ENCODE peak calls at places on chromosomes 4 and X, in six cellular contexts. One of them, this sample, is unnamed.

GRCh38 chr4:80237992-80238391 is 28.5 kb upstream of the FGF5 start:
- DNase-seq in GM13977: no peak
- DNase-seq in Caki2: no peak
- DNase-seq in AG09309: peak
- DNase-seq in stimulated activated CD8-positive, alpha-beta memory T cell treated with anti-CD3 and anti-CD28 coated beads, Interleukin-4, amount 100 ng/mL, for 4 hours: no peak
- DNase-seq in NCI-H510A: no peak
- DNase-seq in this sample: no peak

GRCh38 chrX:1427756-1428155 is 25.0 kb downstream of the ASMTL start:
- DNase-seq in GM13977: no peak
- DNase-seq in Caki2: no peak
- DNase-seq in AG09309: no peak
- DNase-seq in stimulated activated CD8-positive, alpha-beta memory T cell treated with anti-CD3 and anti-CD28 coated beads, Interleukin-4, amount 100 ng/mL, for 4 hours: no peak
- DNase-seq in NCI-H510A: no peak
- DNase-seq in this sample: no peak

GRCh38 chr4:183407128-183407585 is 37.3 kb upstream of the CDKN2AIP start:
- DNase-seq in GM13977: peak
- DNase-seq in Caki2: peak
- DNase-seq in AG09309: no peak
- DNase-seq in stimulated activated CD8-positive, alpha-beta memory T cell treated with anti-CD3 and anti-CD28 coated beads, Interleukin-4, amount 100 ng/mL, for 4 hours: peak
- DNase-seq in NCI-H510A: peak
- DNase-seq in this sample: peak

GRCh38 chr4:53497446-53498069 is 93.7 kb downstream of the LNX1 start:
- DNase-seq in GM13977: no peak
- DNase-seq in Caki2: no peak
- DNase-seq in AG09309: no peak
- DNase-seq in stimulated activated CD8-positive, alpha-beta memory T cell treated with anti-CD3 and anti-CD28 coated beads, Interleukin-4, amount 100 ng/mL, for 4 hours: no peak
- DNase-seq in NCI-H510A: no peak
- DNase-seq in this sample: no peak

GRCh38 chr4:149708513-149709175 is 107.0 kb downstream of the IQCM start:
- DNase-seq in GM13977: no peak
- DNase-seq in Caki2: no peak
- DNase-seq in AG09309: peak
- DNase-seq in stimulated activated CD8-positive, alpha-beta memory T cell treated with anti-CD3 and anti-CD28 coated beads, Interleukin-4, amount 100 ng/mL, for 4 hours: no peak
- DNase-seq in NCI-H510A: no peak
- DNase-seq in this sample: no peak

GRCh38 chr4:74073358-74073757 is 25.6 kb downstream of the CXCL2 start:
- DNase-seq in GM13977: no peak
- DNase-seq in Caki2: no peak
- DNase-seq in AG09309: no peak
- DNase-seq in stimulated activated CD8-positive, alpha-beta memory T cell treated with anti-CD3 and anti-CD28 coated beads, Interleukin-4, amount 100 ng/mL, for 4 hours: no peak
- DNase-seq in NCI-H510A: no peak
- DNase-seq in this sample: no peak

GRCh38 chr4:174216935-174217272 is 66.6 kb downstream of the FBXO8 start:
- DNase-seq in GM13977: no peak
- DNase-seq in Caki2: peak
- DNase-seq in AG09309: no peak
- DNase-seq in stimulated activated CD8-positive, alpha-beta memory T cell treated with anti-CD3 and anti-CD28 coated beads, Interleukin-4, amount 100 ng/mL, for 4 hours: no peak
- DNase-seq in NCI-H510A: no peak
- DNase-seq in this sample: no peak

GRCh38 chrX:103919336-103919682 is 43.1 kb upstream of the TMSB15B start:
- DNase-seq in GM13977: no peak
- DNase-seq in Caki2: no peak
- DNase-seq in AG09309: no peak
- DNase-seq in stimulated activated CD8-positive, alpha-beta memory T cell treated with anti-CD3 and anti-CD28 coated beads, Interleukin-4, amount 100 ng/mL, for 4 hours: no peak
- DNase-seq in NCI-H510A: no peak
- DNase-seq in this sample: no peak

GRCh38 chrX:121333942-121334341 is 286.5 kb downstream of the GLUD2 start:
- DNase-seq in GM13977: no peak
- DNase-seq in Caki2: no peak
- DNase-seq in AG09309: no peak
- DNase-seq in stimulated activated CD8-positive, alpha-beta memory T cell treated with anti-CD3 and anti-CD28 coated beads, Interleukin-4, amount 100 ng/mL, for 4 hours: no peak
- DNase-seq in NCI-H510A: no peak
- DNase-seq in this sample: no peak

GRCh38 chr4:11408569-11408968 is 20.1 kb downstream of the HS3ST1 start:
- DNase-seq in GM13977: no peak
- DNase-seq in Caki2: no peak
- DNase-seq in AG09309: no peak
- DNase-seq in stimulated activated CD8-positive, alpha-beta memory T cell treated with anti-CD3 and anti-CD28 coated beads, Interleukin-4, amount 100 ng/mL, for 4 hours: no peak
- DNase-seq in NCI-H510A: no peak
- DNase-seq in this sample: no peak

GRCh38 chrX:151780621-151781020 is 46.1 kb downstream of the CNGA2 start:
- DNase-seq in GM13977: no peak
- DNase-seq in Caki2: no peak
- DNase-seq in AG09309: no peak
- DNase-seq in stimulated activated CD8-positive, alpha-beta memory T cell treated with anti-CD3 and anti-CD28 coated beads, Interleukin-4, amount 100 ng/mL, for 4 hours: no peak
- DNase-seq in NCI-H510A: no peak
- DNase-seq in this sample: no peak

GRCh38 chrX:48003367-48003757 is 427 bp downstream of the ZNF182 start:
- DNase-seq in GM13977: no peak
- DNase-seq in Caki2: no peak
- DNase-seq in AG09309: no peak
- DNase-seq in stimulated activated CD8-positive, alpha-beta memory T cell treated with anti-CD3 and anti-CD28 coated beads, Interleukin-4, amount 100 ng/mL, for 4 hours: no peak
- DNase-seq in NCI-H510A: no peak
- DNase-seq in this sample: no peak

GRCh38 chr4:140568507-140569306 is at the start of gene UCP1:
- DNase-seq in GM13977: no peak
- DNase-seq in Caki2: no peak
- DNase-seq in AG09309: no peak
- DNase-seq in stimulated activated CD8-positive, alpha-beta memory T cell treated with anti-CD3 and anti-CD28 coated beads, Interleukin-4, amount 100 ng/mL, for 4 hours: no peak
- DNase-seq in NCI-H510A: no peak
- DNase-seq in this sample: no peak

GRCh38 chr4:182913036-182913435 is 4.2 kb downstream of the DCTD start:
- DNase-seq in GM13977: no peak
- DNase-seq in Caki2: no peak
- DNase-seq in AG09309: no peak
- DNase-seq in stimulated activated CD8-positive, alpha-beta memory T cell treated with anti-CD3 and anti-CD28 coated beads, Interleukin-4, amount 100 ng/mL, for 4 hours: no peak
- DNase-seq in NCI-H510A: no peak
- DNase-seq in this sample: no peak

GRCh38 chr4:96149911-96150310 is 310.0 kb downstream of the PDHA2 start:
- DNase-seq in GM13977: no peak
- DNase-seq in Caki2: no peak
- DNase-seq in AG09309: no peak
- DNase-seq in stimulated activated CD8-positive, alpha-beta memory T cell treated with anti-CD3 and anti-CD28 coated beads, Interleukin-4, amount 100 ng/mL, for 4 hours: no peak
- DNase-seq in NCI-H510A: no peak
- DNase-seq in this sample: no peak

GRCh38 chrX:8820910-8821527 is 19.8 kb upstream of the FAM9A start:
- DNase-seq in GM13977: no peak
- DNase-seq in Caki2: no peak
- DNase-seq in AG09309: no peak
- DNase-seq in stimulated activated CD8-positive, alpha-beta memory T cell treated with anti-CD3 and anti-CD28 coated beads, Interleukin-4, amount 100 ng/mL, for 4 hours: no peak
- DNase-seq in NCI-H510A: peak
- DNase-seq in this sample: no peak

GRCh38 chr4:163681208-163681821 is 186.8 kb downstream of the TMA16 start:
- DNase-seq in GM13977: peak
- DNase-seq in Caki2: no peak
- DNase-seq in AG09309: no peak
- DNase-seq in stimulated activated CD8-positive, alpha-beta memory T cell treated with anti-CD3 and anti-CD28 coated beads, Interleukin-4, amount 100 ng/mL, for 4 hours: no peak
- DNase-seq in NCI-H510A: no peak
- DNase-seq in this sample: peak

GRCh38 chrX:13647709-13648212 is 5.2 kb upstream of the TCEANC start:
- DNase-seq in GM13977: no peak
- DNase-seq in Caki2: peak
- DNase-seq in AG09309: no peak
- DNase-seq in stimulated activated CD8-positive, alpha-beta memory T cell treated with anti-CD3 and anti-CD28 coated beads, Interleukin-4, amount 100 ng/mL, for 4 hours: peak
- DNase-seq in NCI-H510A: peak
- DNase-seq in this sample: peak

GRCh38 chr4:63619771-63620170 is 789.5 kb downstream of the TECRL start:
- DNase-seq in GM13977: no peak
- DNase-seq in Caki2: no peak
- DNase-seq in AG09309: no peak
- DNase-seq in stimulated activated CD8-positive, alpha-beta memory T cell treated with anti-CD3 and anti-CD28 coated beads, Interleukin-4, amount 100 ng/mL, for 4 hours: no peak
- DNase-seq in NCI-H510A: no peak
- DNase-seq in this sample: no peak

GRCh38 chr4:8685831-8686230 is 93.3 kb downstream of the CPZ start:
- DNase-seq in GM13977: no peak
- DNase-seq in Caki2: no peak
- DNase-seq in AG09309: no peak
- DNase-seq in stimulated activated CD8-positive, alpha-beta memory T cell treated with anti-CD3 and anti-CD28 coated beads, Interleukin-4, amount 100 ng/mL, for 4 hours: no peak
- DNase-seq in NCI-H510A: no peak
- DNase-seq in this sample: no peak

GRCh38 chr4:17066241-17066640 is 167.8 kb upstream of the LDB2 start:
- DNase-seq in GM13977: no peak
- DNase-seq in Caki2: no peak
- DNase-seq in AG09309: no peak
- DNase-seq in stimulated activated CD8-positive, alpha-beta memory T cell treated with anti-CD3 and anti-CD28 coated beads, Interleukin-4, amount 100 ng/mL, for 4 hours: no peak
- DNase-seq in NCI-H510A: no peak
- DNase-seq in this sample: no peak

GRCh38 chr4:136036744-136037143 is 1495.5 kb downstream of the PCDH18 start:
- DNase-seq in GM13977: no peak
- DNase-seq in Caki2: peak
- DNase-seq in AG09309: no peak
- DNase-seq in stimulated activated CD8-positive, alpha-beta memory T cell treated with anti-CD3 and anti-CD28 coated beads, Interleukin-4, amount 100 ng/mL, for 4 hours: no peak
- DNase-seq in NCI-H510A: no peak
- DNase-seq in this sample: no peak

GRCh38 chr4:175054980-175055379 is 136.8 kb downstream of the ADAM29 start:
- DNase-seq in GM13977: no peak
- DNase-seq in Caki2: no peak
- DNase-seq in AG09309: no peak
- DNase-seq in stimulated activated CD8-positive, alpha-beta memory T cell treated with anti-CD3 and anti-CD28 coated beads, Interleukin-4, amount 100 ng/mL, for 4 hours: no peak
- DNase-seq in NCI-H510A: peak
- DNase-seq in this sample: no peak

GRCh38 chr4:7901274-7901845 is 38.3 kb downstream of the AFAP1 start:
- DNase-seq in GM13977: no peak
- DNase-seq in Caki2: no peak
- DNase-seq in AG09309: no peak
- DNase-seq in stimulated activated CD8-positive, alpha-beta memory T cell treated with anti-CD3 and anti-CD28 coated beads, Interleukin-4, amount 100 ng/mL, for 4 hours: no peak
- DNase-seq in NCI-H510A: no peak
- DNase-seq in this sample: no peak

GRCh38 chrX:22433292-22434070 is 160.8 kb downstream of the CBLL2 start:
- DNase-seq in GM13977: no peak
- DNase-seq in Caki2: no peak
- DNase-seq in AG09309: no peak
- DNase-seq in stimulated activated CD8-positive, alpha-beta memory T cell treated with anti-CD3 and anti-CD28 coated beads, Interleukin-4, amount 100 ng/mL, for 4 hours: no peak
- DNase-seq in NCI-H510A: no peak
- DNase-seq in this sample: no peak

GRCh38 chrX:109187473-109188168 is 294.3 kb downstream of the GUCY2F start:
- DNase-seq in GM13977: no peak
- DNase-seq in Caki2: no peak
- DNase-seq in AG09309: no peak
- DNase-seq in stimulated activated CD8-positive, alpha-beta memory T cell treated with anti-CD3 and anti-CD28 coated beads, Interleukin-4, amount 100 ng/mL, for 4 hours: no peak
- DNase-seq in NCI-H510A: no peak
- DNase-seq in this sample: no peak

GRCh38 chr4:129978315-129978714 is 882.4 kb downstream of the C4orf33 start:
- DNase-seq in GM13977: no peak
- DNase-seq in Caki2: no peak
- DNase-seq in AG09309: no peak
- DNase-seq in stimulated activated CD8-positive, alpha-beta memory T cell treated with anti-CD3 and anti-CD28 coated beads, Interleukin-4, amount 100 ng/mL, for 4 hours: no peak
- DNase-seq in NCI-H510A: no peak
- DNase-seq in this sample: no peak

This sample was measured in stimulated activated CD4-positive, alpha-beta T cell treated with anti-CD3 and anti-CD28 coated beads, Interleukin-1b, Interleukin-23, amount 100 ng/mL, for 1 hour.